ENCODE peak calls at places on chromosomes 11 and 22, in eight cellular contexts. I, S, J, K, Y, L, V and E are unnamed samples.

GRCh38 chr11:69644962-69645675 is 4.2 kb downstream of the CCND1 start:
- DNase-seq in S (no peak), L (no peak), J (no peak), K (no peak), I (no peak), V (no peak), Y (no peak), E (no peak)

GRCh38 chr11:14927146-14927545 is 35.1 kb upstream of the CYP2R1 start:
- DNase-seq in K (no peak), J (no peak), S (no peak), I (peak; percentile 0), V (no peak), L (no peak), Y (peak; percentile 7), E (no peak)

GRCh38 chr11:67367014-67367835 is 6.2 kb downstream of the CLCF1 start:
- DNase-seq in Y (no peak), L (peak; percentile 83), V (no peak), I (peak; percentile 61), S (no peak), K (no peak), J (no peak), E (no peak)

GRCh38 chr22:41521166-41521565 is 23.1 kb downstream of the POLR3H start:
- DNase-seq in I (no peak), V (no peak), K (no peak), Y (no peak), J (no peak), S (no peak), L (no peak), E (no peak)

GRCh38 chr11:1837171-1838076 is 1.4 kb upstream of the TNNI2 start:
- DNase-seq in Y (peak; percentile 63), I (peak; percentile 74), K (peak; percentile 44), S (peak; percentile 73), V (peak; percentile 80), L (peak; percentile 78), J (peak; percentile 75), E (peak; percentile 74)

GRCh38 chr22:37827056-37827455 is 3.9 kb downstream of the GALR3 start:
- DNase-seq in J (no peak), K (no peak), L (peak; percentile 79), I (peak; percentile 57), Y (no peak), V (no peak), S (no peak), E (no peak)

GRCh38 chr11:126162286-126163030 is 49.0 kb downstream of the RPUSD4 start:
- DNase-seq in K (no peak), S (no peak), V (no peak), L (no peak), Y (no peak), I (no peak), J (no peak), E (no peak)

GRCh38 chr11:75014129-75014528 is 25.4 kb downstream of the NEU3 start:
- DNase-seq in Y (peak; percentile 10), J (no peak), I (peak; percentile 79), K (no peak), V (no peak), S (no peak), L (no peak), E (no peak)

GRCh38 chr11:122697636-122698167 is 42.2 kb downstream of the UBASH3B start:
- DNase-seq in I (peak; percentile 70), Y (no peak), K (peak; percentile 49), L (no peak), V (no peak), J (no peak), S (no peak), E (no peak)

GRCh38 chr11:926341-926916 is 759 bp downstream of the AP2A2 start:
- DNase-seq in Y (peak; percentile 64), L (peak; percentile 45), J (peak; percentile 60), V (no peak), S (no peak), K (no peak), I (peak; percentile 58), E (no peak)

GRCh38 chr11:115920841-115921480 is 416.7 kb upstream of the CADM1 start:
- DNase-seq in V (no peak), J (no peak), S (no peak), L (no peak), K (no peak), I (no peak), Y (no peak), E (no peak)

GRCh38 chr11:96051820-96052219 is 127.9 kb upstream of the MTMR2 start:
- DNase-seq in S (no peak), V (no peak), K (no peak), Y (no peak), L (no peak), J (no peak), I (no peak), E (no peak)

GRCh38 chr11:122207505-122207904 is 91.5 kb upstream of the BLID start:
- DNase-seq in L (peak; percentile 32), I (peak; percentile 84), J (no peak), K (no peak), S (no peak), Y (no peak), V (no peak), E (no peak)

GRCh38 chr11:73218106-73218829 is at the start of gene P2RY2:
- DNase-seq in J (peak; percentile 91), L (peak; percentile 27), I (peak; percentile 31), Y (peak; percentile 66), V (no peak), K (peak; percentile 93), S (no peak), E (peak; percentile 93)

GRCh38 chr11:79896258-79896657 is 455.4 kb upstream of the TENM4 start:
- DNase-seq in K (no peak), S (no peak), L (no peak), Y (no peak), V (no peak), I (no peak), J (no peak), E (no peak)

DNA sequence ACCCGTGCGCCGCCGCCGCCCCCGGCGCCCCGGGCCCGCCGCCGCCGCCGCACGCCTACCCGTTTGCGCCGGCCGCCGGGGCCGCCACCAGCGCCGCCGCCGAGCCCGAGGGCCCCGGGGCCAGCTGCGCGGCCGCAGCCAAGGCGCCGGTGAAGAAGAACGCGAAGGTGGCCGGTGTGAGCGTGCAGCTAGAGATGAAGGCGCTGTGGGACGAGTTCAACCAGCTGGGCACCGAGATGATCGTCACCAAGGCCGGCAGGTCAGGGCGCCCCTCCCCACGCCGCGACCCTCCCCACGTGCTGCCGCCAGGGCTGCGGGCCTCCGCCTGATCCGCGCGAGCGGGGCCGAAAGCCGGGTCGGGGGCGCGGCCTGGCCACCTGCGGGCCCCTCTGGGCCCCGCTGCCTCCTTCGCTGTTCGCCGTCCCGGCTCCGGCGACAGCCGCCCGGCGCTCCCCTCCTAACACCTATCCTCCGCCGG is 483 bp downstream of the TBX1 start:
- DNase-seq in V (no peak), L (no peak), K (no peak), I (no peak), S (no peak), J (no peak), Y (no peak), E (no peak)
- H3K4me3 ChIP-seq in V (no peak overlapping the region), L (no peak overlapping the region), K (no peak overlapping the region), I (no peak overlapping the region), S (no peak overlapping the region), J (peak overlapping the region; percentile 80), Y (no peak overlapping the region), E (peak overlapping the region; percentile 31)

GRCh38 chr22:39130892-39131855 is 21.3 kb downstream of the CBX7 start:
- DNase-seq in L (no peak), Y (no peak), K (no peak), V (no peak), J (no peak), I (no peak), S (no peak), E (no peak)

GRCh38 chr22:39129746-39130145 is 22.7 kb downstream of the CBX7 start:
- DNase-seq in L (no peak), V (no peak), Y (no peak), K (no peak), J (no peak), I (no peak), S (no peak), E (no peak)

GRCh38 chr22:39128508-39128907 is 24.0 kb downstream of the CBX7 start:
- DNase-seq in S (no peak), Y (no peak), I (no peak), K (no peak), J (no peak), L (no peak), V (no peak), E (no peak)

GRCh38 chr22:39129081-39129480 is 23.4 kb downstream of the CBX7 start:
- DNase-seq in K (no peak), L (no peak), S (no peak), J (no peak), V (no peak), Y (no peak), I (no peak), E (no peak)

DNA sequence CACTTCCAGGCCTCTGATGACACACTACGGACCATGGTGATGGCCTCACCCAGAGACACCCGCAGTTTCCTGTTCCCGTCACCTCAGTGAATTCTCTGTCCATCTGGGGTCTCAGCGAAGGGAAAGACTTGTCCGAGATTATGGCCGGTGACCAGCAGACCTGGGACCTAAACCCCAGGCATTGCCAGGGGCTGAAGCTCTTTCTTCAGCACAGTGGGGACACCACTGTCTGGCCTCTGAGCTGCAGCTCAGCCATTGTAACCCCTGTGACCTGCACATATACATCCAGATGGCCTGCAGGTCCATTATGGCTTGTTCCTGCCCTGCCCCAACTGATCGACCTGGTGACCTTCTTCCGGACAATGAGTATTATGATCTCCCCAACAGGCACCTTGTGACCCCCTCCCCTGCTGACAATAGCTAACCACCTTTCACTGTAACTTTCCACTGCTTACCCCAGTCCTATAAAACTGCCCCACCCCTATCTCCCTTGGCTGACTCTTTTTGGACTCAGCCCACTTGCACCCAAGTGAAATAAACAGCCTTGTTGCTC is 22.3 kb downstream of the CBX7 start:
- DNase-seq in Y (no peak), V (no peak), I (no peak), J (no peak), K (no peak), S (no peak), L (no peak), E (no peak)
- H3K27ac ChIP-seq in Y (no peak overlapping the region), V (no peak overlapping the region), I (peak overlapping the region; percentile 73), J (no peak overlapping the region), K (no peak overlapping the region), S (no peak overlapping the region), L (no peak overlapping the region), E (no peak overlapping the region)

GRCh38 chr22:31449521-31449920 is 40.1 kb downstream of the EIF4ENIF1 start:
- DNase-seq in J (no peak), S (no peak), Y (no peak), I (no peak), V (no peak), K (no peak), L (no peak), E (no peak)
- H3K4me3 ChIP-seq in J (no peak overlapping the region), S (no peak overlapping the region), Y (no peak overlapping the region), I (no peak overlapping the region), V (no peak overlapping the region), K (no peak overlapping the region), L (no peak overlapping the region), E (no peak overlapping the region)

GRCh38 chr11:57214087-57214395 is 23.0 kb downstream of the APLNR start:
- DNase-seq in I (peak; percentile 33), L (no peak), Y (peak; percentile 35), V (no peak), J (no peak), S (no peak), K (no peak), E (no peak)
- H3K27ac ChIP-seq in I (peak overlapping the region; percentile 82), L (peak overlapping the region; percentile 46), Y (no peak overlapping the region), V (no peak overlapping the region), J (no peak overlapping the region), S (no peak overlapping the region), K (no peak overlapping the region), E (no peak overlapping the region)

GRCh38 chr22:23859201-23859600 is 1.5 kb downstream of the SLC2A11 start:
- DNase-seq in I (no peak), K (no peak), V (no peak), L (no peak), S (no peak), Y (no peak), J (no peak), E (no peak)
- H3K4me3 ChIP-seq in I (no peak overlapping the region), K (no peak overlapping the region), V (no peak overlapping the region), L (no peak overlapping the region), S (no peak overlapping the region), Y (no peak overlapping the region), J (no peak overlapping the region), E (no peak overlapping the region)